ENCODE peak calls at places on chromosomes 1 and 21, in five cellular contexts. One of them, this sample, is unnamed.

GRCh38 chr1:16986596-16987361 is 6.4 kb upstream of the MFAP2 start:
- DNase-seq in ovary: no peak
- DNase-seq in OCI-LY7: no peak
- DNase-seq in neural progenitor cell: peak; percentile 79
- DNase-seq in cardiac muscle cell: peak; percentile 52
- DNase-seq in this sample: no peak

GRCh38 chr1:153390938-153391710 is at the start of gene S100A8:
- DNase-seq in ovary: no peak
- DNase-seq in cardiac muscle cell: peak; percentile 38
- DNase-seq in neural progenitor cell: no peak
- DNase-seq in OCI-LY7: no peak
- DNase-seq in this sample: no peak

GRCh38 chr1:27668808-27669723 is 2.9 kb downstream of the IFI6 start:
- DNase-seq in ovary: peak; percentile 89
- DNase-seq in neural progenitor cell: peak; percentile 78
- DNase-seq in cardiac muscle cell: peak; percentile 63
- DNase-seq in OCI-LY7: peak; percentile 66
- DNase-seq in this sample: peak; percentile 95

GRCh38 chr1:9247894-9248293 is 13.3 kb downstream of the H6PD start:
- DNase-seq in cardiac muscle cell: no peak
- DNase-seq in ovary: peak; percentile 44
- DNase-seq in OCI-LY7: no peak
- DNase-seq in neural progenitor cell: no peak
- DNase-seq in this sample: peak; percentile 50

GRCh38 chr1:26221094-26221493 is 12.9 kb upstream of the CEP85 start:
- DNase-seq in OCI-LY7: no peak
- DNase-seq in cardiac muscle cell: no peak
- DNase-seq in ovary: no peak
- DNase-seq in neural progenitor cell: no peak
- DNase-seq in this sample: no peak

GRCh38 chr1:39940980-39941871 is 13.7 kb upstream of the MFSD2A start:
- DNase-seq in cardiac muscle cell: no peak
- DNase-seq in OCI-LY7: no peak
- DNase-seq in neural progenitor cell: no peak
- DNase-seq in ovary: no peak
- DNase-seq in this sample: no peak

GRCh38 chr1:29240400-29240837 is 4.1 kb downstream of the PTPRU start:
- DNase-seq in cardiac muscle cell: peak; percentile 52
- DNase-seq in ovary: no peak
- DNase-seq in neural progenitor cell: peak; percentile 46
- DNase-seq in OCI-LY7: no peak
- DNase-seq in this sample: peak; percentile 55

GRCh38 chr21:37450385-37451044 is 83.9 kb downstream of the DYRK1A start:
- DNase-seq in neural progenitor cell: no peak
- DNase-seq in OCI-LY7: no peak
- DNase-seq in ovary: no peak
- DNase-seq in cardiac muscle cell: no peak
- DNase-seq in this sample: no peak

GRCh38 chr1:173191011-173191410 is 16.1 kb downstream of the TNFSF4 start:
- DNase-seq in ovary: no peak
- DNase-seq in cardiac muscle cell: no peak
- DNase-seq in neural progenitor cell: no peak
- DNase-seq in OCI-LY7: no peak
- DNase-seq in this sample: no peak

GRCh38 chr21:45080232-45080631 is 5.9 kb downstream of the ADARB1 start:
- DNase-seq in neural progenitor cell: no peak
- DNase-seq in cardiac muscle cell: no peak
- DNase-seq in ovary: no peak
- DNase-seq in OCI-LY7: no peak
- DNase-seq in this sample: no peak

GRCh38 chr1:5286244-5286643 is 631.8 kb downstream of the AJAP1 start:
- DNase-seq in OCI-LY7: peak; percentile 40
- DNase-seq in neural progenitor cell: no peak
- DNase-seq in ovary: no peak
- DNase-seq in cardiac muscle cell: no peak
- DNase-seq in this sample: no peak

GRCh38 chr1:63041660-63042059 is 257.7 kb downstream of the ATG4C start:
- DNase-seq in OCI-LY7: no peak
- DNase-seq in neural progenitor cell: no peak
- DNase-seq in ovary: no peak
- DNase-seq in cardiac muscle cell: no peak
- DNase-seq in this sample: no peak

GRCh38 chr1:193070942-193071341 is 11.5 kb downstream of the RO60 start:
- DNase-seq in OCI-LY7: peak; percentile 15
- DNase-seq in ovary: no peak
- DNase-seq in cardiac muscle cell: no peak
- DNase-seq in neural progenitor cell: no peak
- DNase-seq in this sample: no peak

GRCh38 chr1:169528214-169529067 is 42.7 kb upstream of the SLC19A2 start:
- DNase-seq in neural progenitor cell: no peak
- DNase-seq in cardiac muscle cell: no peak
- DNase-seq in ovary: no peak
- DNase-seq in OCI-LY7: no peak
- DNase-seq in this sample: no peak

GRCh38 chr1:81186271-81186670 is 614.5 kb upstream of the ADGRL2 start:
- DNase-seq in neural progenitor cell: peak; percentile 45
- DNase-seq in OCI-LY7: no peak
- DNase-seq in ovary: no peak
- DNase-seq in cardiac muscle cell: no peak
- DNase-seq in this sample: no peak

GRCh38 chr1:7190261-7190660 is 405.0 kb downstream of the CAMTA1 start:
- DNase-seq in OCI-LY7: no peak
- DNase-seq in ovary: no peak
- DNase-seq in neural progenitor cell: no peak
- DNase-seq in cardiac muscle cell: no peak
- DNase-seq in this sample: no peak

DNA sequence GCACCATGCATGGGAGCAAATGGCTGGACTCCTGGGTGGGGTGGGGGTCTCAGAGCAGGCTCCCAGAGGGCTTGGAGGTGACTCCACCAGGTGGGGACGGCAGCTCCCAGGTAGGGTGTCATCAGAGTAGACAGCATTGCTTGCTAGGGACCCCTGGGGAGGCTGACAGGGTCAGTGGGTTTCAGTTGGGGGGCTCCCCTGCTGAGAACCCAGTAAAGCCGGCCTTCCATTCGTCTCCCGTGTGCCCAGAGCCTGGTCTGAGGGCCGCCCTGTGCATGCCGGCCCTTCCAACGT is 4.7 kb upstream of the GJC2 start:
- DNase-seq in ovary: no peak
- DNase-seq in OCI-LY7: no peak
- DNase-seq in neural progenitor cell: no peak
- DNase-seq in cardiac muscle cell: no peak
- DNase-seq in this sample: no peak
- H3K4me1 ChIP-seq in ovary: peaks cover 22% of the 10 kb centered on the region
- H3K4me1 ChIP-seq in OCI-LY7: peaks cover 52% of the 10 kb centered on the region
- H3K4me1 ChIP-seq in neural progenitor cell: peaks cover 15% of the 10 kb centered on the region
- H3K4me1 ChIP-seq in cardiac muscle cell: peaks cover 10% of the 10 kb centered on the region
- H3K4me1 ChIP-seq in this sample: peaks cover 7% of the 10 kb centered on the region

GRCh38 chr21:42925114-42925907 is at the start of gene ERVH48-1:
- DNase-seq in cardiac muscle cell: peak; percentile 15
- DNase-seq in ovary: peak; percentile 33
- DNase-seq in neural progenitor cell: no peak
- DNase-seq in OCI-LY7: peak; percentile 31
- DNase-seq in this sample: peak; percentile 42
- H3K4me3 ChIP-seq in cardiac muscle cell: no peak within 1 kb of the TSS
- H3K4me3 ChIP-seq in ovary: no peak within 1 kb of the TSS
- H3K4me3 ChIP-seq in neural progenitor cell: no peak within 1 kb of the TSS
- H3K4me3 ChIP-seq in OCI-LY7: peak within 1 kb of the TSS; percentile 31
- H3K4me3 ChIP-seq in this sample: no peak within 1 kb of the TSS

DNA sequence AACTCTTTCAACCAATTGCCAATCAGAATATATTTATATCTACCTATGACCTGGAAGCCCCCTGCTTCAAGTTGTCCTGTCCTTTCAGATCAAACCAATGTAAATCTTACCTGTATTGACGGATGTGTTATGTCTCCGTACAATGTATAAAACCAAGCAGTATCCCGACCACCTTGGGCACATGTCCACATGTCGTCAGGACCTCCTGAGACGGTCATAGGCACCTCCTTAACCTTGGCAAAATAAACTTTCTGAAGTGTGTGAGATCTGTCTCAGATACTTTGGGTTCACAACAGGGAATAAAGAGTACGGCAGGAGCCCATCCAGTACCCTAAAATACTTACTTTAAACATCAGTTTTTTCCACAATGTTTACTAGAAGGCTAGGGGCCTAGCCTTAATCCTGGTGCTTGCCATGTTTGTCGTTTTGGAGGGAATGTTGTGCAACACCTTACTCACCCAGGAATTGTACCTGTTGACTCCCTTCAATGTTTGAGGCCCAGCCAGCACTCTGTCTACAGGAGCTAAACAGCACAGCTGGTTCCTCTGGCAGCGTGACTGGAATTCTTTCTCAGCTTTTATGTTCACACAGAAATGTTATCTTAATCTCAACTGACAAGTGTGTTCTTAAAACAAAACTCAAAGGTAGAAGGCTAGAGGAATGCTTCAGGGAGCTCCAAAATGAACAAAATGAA is 90.8 kb upstream of the USP25 start:
- DNase-seq in ovary: peak; percentile 34
- DNase-seq in neural progenitor cell: no peak
- DNase-seq in OCI-LY7: no peak
- DNase-seq in cardiac muscle cell: peak; percentile 76
- DNase-seq in this sample: no peak
- H3K27ac ChIP-seq in ovary: no peak overlapping the region
- H3K27ac ChIP-seq in neural progenitor cell: no peak overlapping the region
- H3K27ac ChIP-seq in OCI-LY7: no peak overlapping the region
- H3K27ac ChIP-seq in cardiac muscle cell: peak overlapping the region; percentile 32
- H3K27ac ChIP-seq in this sample: no peak overlapping the region

DNA sequence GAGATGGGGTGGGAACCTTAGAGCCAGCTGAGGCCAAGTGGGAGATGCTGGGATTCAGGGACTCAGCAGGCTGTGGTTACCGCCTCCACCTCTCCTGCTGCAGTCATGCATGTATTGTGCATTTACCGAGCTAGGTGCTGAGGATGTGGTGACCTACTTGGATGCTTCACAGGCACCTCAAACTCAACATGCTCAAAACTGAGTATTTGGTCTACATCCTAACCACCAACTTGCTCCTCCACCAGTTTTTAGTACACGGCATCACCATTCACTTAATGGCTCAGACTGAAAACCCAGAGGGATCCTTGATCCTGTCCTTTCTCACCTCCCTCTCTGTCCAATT is 5.6 kb downstream of the CHRNB2 start:
- DNase-seq in neural progenitor cell: no peak
- DNase-seq in ovary: no peak
- DNase-seq in OCI-LY7: peak; percentile 18
- DNase-seq in cardiac muscle cell: no peak
- DNase-seq in this sample: no peak
- H3K4me1 ChIP-seq in neural progenitor cell: peaks cover 8% of the 10 kb centered on the region
- H3K4me1 ChIP-seq in ovary: peaks cover 6% of the 10 kb centered on the region
- H3K4me1 ChIP-seq in OCI-LY7: peaks cover 36% of the 10 kb centered on the region
- H3K4me1 ChIP-seq in cardiac muscle cell: no peaks in the 10 kb centered on the region
- H3K4me1 ChIP-seq in this sample: no peaks in the 10 kb centered on the region

GRCh38 chr1:147169840-147170674 is 2.2 kb downstream of the PRKAB2 start:
- DNase-seq in ovary: no peak
- DNase-seq in neural progenitor cell: no peak
- DNase-seq in OCI-LY7: no peak
- DNase-seq in cardiac muscle cell: no peak
- DNase-seq in this sample: no peak
- H3K4me3 ChIP-seq in ovary: peak overlapping the region; percentile 98
- H3K4me3 ChIP-seq in neural progenitor cell: peak overlapping the region; percentile 91
- H3K4me3 ChIP-seq in OCI-LY7: peak overlapping the region; percentile 87
- H3K4me3 ChIP-seq in cardiac muscle cell: no peak overlapping the region
- H3K4me3 ChIP-seq in this sample: no peak overlapping the region

DNA sequence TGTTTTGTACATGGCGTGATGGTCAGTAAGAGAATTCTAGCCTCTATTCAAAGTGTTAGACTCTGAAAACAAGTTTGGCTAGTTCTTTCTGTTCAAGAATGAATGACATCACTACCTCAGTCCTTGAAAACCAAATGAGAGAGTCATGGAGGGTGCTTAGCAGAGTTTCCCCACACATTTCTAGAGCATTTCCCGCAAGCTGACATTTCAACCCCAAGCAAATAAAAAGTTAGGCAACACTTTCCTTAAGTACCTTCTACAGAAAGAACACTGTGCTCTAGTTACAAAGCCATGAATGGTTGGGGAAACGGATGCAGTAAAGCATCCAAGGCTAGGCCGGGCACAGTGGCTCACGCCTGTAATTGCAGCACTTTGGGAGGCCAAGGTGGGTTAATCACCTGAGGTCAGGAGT is 47.9 kb upstream of the SLC44A3 start:
- DNase-seq in ovary: no peak
- DNase-seq in neural progenitor cell: no peak
- DNase-seq in cardiac muscle cell: no peak
- DNase-seq in OCI-LY7: no peak
- DNase-seq in this sample: no peak
- H3K27ac ChIP-seq in ovary: no peak overlapping the region
- H3K27ac ChIP-seq in neural progenitor cell: no peak overlapping the region
- H3K27ac ChIP-seq in cardiac muscle cell: no peak overlapping the region
- H3K27ac ChIP-seq in OCI-LY7: no peak overlapping the region
- H3K27ac ChIP-seq in this sample: no peak overlapping the region

GRCh38 chr1:30908446-30908885 is at the start of gene SDC3:
- DNase-seq in OCI-LY7: no peak
- DNase-seq in neural progenitor cell: peak; percentile 85
- DNase-seq in cardiac muscle cell: peak; percentile 73
- DNase-seq in ovary: peak; percentile 46
- DNase-seq in this sample: peak; percentile 44
- H3K4me1 ChIP-seq in OCI-LY7: peaks cover 5% of the 10 kb centered on the region
- H3K4me1 ChIP-seq in neural progenitor cell: peaks cover 40% of the 10 kb centered on the region
- H3K4me1 ChIP-seq in cardiac muscle cell: peaks cover 11% of the 10 kb centered on the region
- H3K4me1 ChIP-seq in ovary: peaks cover 7% of the 10 kb centered on the region
- H3K4me1 ChIP-seq in this sample: no peaks in the 10 kb centered on the region

DNA sequence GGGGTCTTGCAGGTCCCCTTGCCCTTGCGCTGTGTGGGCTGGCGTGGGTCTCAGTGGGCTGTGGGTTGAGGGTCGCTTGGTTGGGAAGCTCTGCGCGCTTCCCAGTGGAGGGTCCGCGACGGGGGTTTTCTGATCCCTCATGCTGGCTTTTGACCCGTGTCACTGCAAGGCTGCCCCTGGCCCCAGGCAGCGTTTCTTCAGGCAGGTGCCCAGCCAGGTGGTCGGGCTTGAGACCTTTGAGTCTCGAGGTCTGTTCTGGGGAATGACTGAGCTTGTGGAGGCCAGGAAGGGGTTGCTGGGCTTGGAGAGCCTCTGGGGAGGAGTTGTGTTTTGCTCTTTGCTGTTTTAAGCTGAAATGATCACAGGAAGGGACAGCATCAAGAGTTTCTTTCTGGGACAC is 5.3 kb downstream of the SKI start:
- DNase-seq in cardiac muscle cell: no peak
- DNase-seq in neural progenitor cell: no peak
- DNase-seq in OCI-LY7: no peak
- DNase-seq in ovary: no peak
- DNase-seq in this sample: peak; percentile 51
- H3K4me3 ChIP-seq in cardiac muscle cell: no peak overlapping the region
- H3K4me3 ChIP-seq in neural progenitor cell: no peak overlapping the region
- H3K4me3 ChIP-seq in OCI-LY7: no peak overlapping the region
- H3K4me3 ChIP-seq in ovary: peak overlapping the region; percentile 25
- H3K4me3 ChIP-seq in this sample: no peak overlapping the region

DNA sequence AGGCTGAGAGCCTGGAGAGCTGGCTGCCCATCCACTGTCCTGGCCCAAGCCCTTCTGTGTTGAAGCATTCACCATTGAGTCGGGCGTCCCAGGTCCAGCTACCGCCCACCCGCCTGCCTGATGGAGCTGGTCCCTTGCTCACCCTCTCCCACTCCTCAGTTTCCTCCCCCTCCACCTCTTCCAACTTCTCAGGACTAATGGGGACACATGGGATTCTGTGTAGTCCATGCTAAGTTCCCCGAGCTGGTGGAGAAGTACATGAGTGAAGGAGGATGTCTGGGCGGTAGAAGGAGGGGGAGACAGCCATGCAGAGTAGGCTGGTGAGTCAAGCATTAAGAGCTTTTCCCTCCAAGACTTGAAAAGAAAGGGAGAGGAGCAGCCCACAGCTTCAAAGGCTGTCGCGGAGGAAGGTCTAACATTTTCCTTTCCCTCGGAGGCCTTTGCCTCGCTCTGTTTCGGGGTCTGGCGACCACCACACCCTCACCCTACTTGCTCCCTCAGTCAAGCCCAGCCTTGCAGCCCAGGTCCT is 561 bp downstream of the SLC26A9 start:
- DNase-seq in ovary: no peak
- DNase-seq in cardiac muscle cell: no peak
- DNase-seq in neural progenitor cell: no peak
- DNase-seq in OCI-LY7: no peak
- DNase-seq in this sample: no peak
- H3K27ac ChIP-seq in ovary: no peak overlapping the region
- H3K27ac ChIP-seq in cardiac muscle cell: no peak overlapping the region
- H3K27ac ChIP-seq in neural progenitor cell: no peak overlapping the region
- H3K27ac ChIP-seq in OCI-LY7: no peak overlapping the region
- H3K27ac ChIP-seq in this sample: no peak overlapping the region

This sample was measured in aorta.